ENCODE peak calls at places on chromosomes 13 and 19, in six cellular contexts. One of them, this sample, is unnamed.
A peak's percentile ranks its signal among the peaks of the same experiment; 100 is the strongest.

GRCh38 chr19:6765738-6766356 is 1.4 kb downstream of the SH2D3A start:
- ATAC-seq in T-helper 17 cell: no peak
- ATAC-seq in A549: no peak
- ATAC-seq in activated CD8-positive, alpha-beta memory T cell treated with anti-CD3 and anti-CD28 coated beads, Interleukin-2, amount 10 ng/mL, durations not matched to agents 7 days and 5 days: no peak
- ATAC-seq in upper lobe of left lung: peak; percentile 88
- ATAC-seq in activated CD4-positive, alpha-beta T cell treated with anti-CD3 and anti-CD28 coated beads for 36 hours: no peak
- ATAC-seq in this sample: no peak

GRCh38 chr13:44128522-44128921 is 245.1 kb upstream of the SERP2 start:
- ATAC-seq in T-helper 17 cell: no peak
- ATAC-seq in A549: no peak
- ATAC-seq in activated CD8-positive, alpha-beta memory T cell treated with anti-CD3 and anti-CD28 coated beads, Interleukin-2, amount 10 ng/mL, durations not matched to agents 7 days and 5 days: no peak
- ATAC-seq in upper lobe of left lung: no peak
- ATAC-seq in activated CD4-positive, alpha-beta T cell treated with anti-CD3 and anti-CD28 coated beads for 36 hours: no peak
- ATAC-seq in this sample: peak; percentile 85

GRCh38 chr19:3459322-3459881 is 20.9 kb downstream of the SMIM24 start:
- ATAC-seq in T-helper 17 cell: no peak
- ATAC-seq in A549: peak; percentile 49
- ATAC-seq in activated CD8-positive, alpha-beta memory T cell treated with anti-CD3 and anti-CD28 coated beads, Interleukin-2, amount 10 ng/mL, durations not matched to agents 7 days and 5 days: no peak
- ATAC-seq in upper lobe of left lung: peak; percentile 86
- ATAC-seq in activated CD4-positive, alpha-beta T cell treated with anti-CD3 and anti-CD28 coated beads for 36 hours: no peak
- ATAC-seq in this sample: peak; percentile 91

GRCh38 chr19:47890865-47891621 is 4.9 kb upstream of the SULT2A1 start:
- ATAC-seq in T-helper 17 cell: no peak
- ATAC-seq in A549: no peak
- ATAC-seq in activated CD8-positive, alpha-beta memory T cell treated with anti-CD3 and anti-CD28 coated beads, Interleukin-2, amount 10 ng/mL, durations not matched to agents 7 days and 5 days: no peak
- ATAC-seq in upper lobe of left lung: no peak
- ATAC-seq in activated CD4-positive, alpha-beta T cell treated with anti-CD3 and anti-CD28 coated beads for 36 hours: no peak
- ATAC-seq in this sample: no peak

GRCh38 chr13:32585625-32586021 is 629 bp upstream of the PDS5B start:
- ATAC-seq in T-helper 17 cell: no peak
- ATAC-seq in A549: no peak
- ATAC-seq in activated CD8-positive, alpha-beta memory T cell treated with anti-CD3 and anti-CD28 coated beads, Interleukin-2, amount 10 ng/mL, durations not matched to agents 7 days and 5 days: no peak
- ATAC-seq in upper lobe of left lung: no peak
- ATAC-seq in activated CD4-positive, alpha-beta T cell treated with anti-CD3 and anti-CD28 coated beads for 36 hours: no peak
- ATAC-seq in this sample: no peak

GRCh38 chr19:48779636-48780035 is 24.3 kb downstream of the FGF21 start:
- ATAC-seq in T-helper 17 cell: no peak
- ATAC-seq in A549: no peak
- ATAC-seq in activated CD8-positive, alpha-beta memory T cell treated with anti-CD3 and anti-CD28 coated beads, Interleukin-2, amount 10 ng/mL, durations not matched to agents 7 days and 5 days: no peak
- ATAC-seq in upper lobe of left lung: no peak
- ATAC-seq in activated CD4-positive, alpha-beta T cell treated with anti-CD3 and anti-CD28 coated beads for 36 hours: peak; percentile 33
- ATAC-seq in this sample: no peak

GRCh38 chr13:44801990-44802389 is 187.3 kb downstream of the NUFIP1 start:
- ATAC-seq in T-helper 17 cell: no peak
- ATAC-seq in A549: no peak
- ATAC-seq in activated CD8-positive, alpha-beta memory T cell treated with anti-CD3 and anti-CD28 coated beads, Interleukin-2, amount 10 ng/mL, durations not matched to agents 7 days and 5 days: no peak
- ATAC-seq in upper lobe of left lung: no peak
- ATAC-seq in activated CD4-positive, alpha-beta T cell treated with anti-CD3 and anti-CD28 coated beads for 36 hours: no peak
- ATAC-seq in this sample: no peak

GRCh38 chr19:13817615-13818371 is 22.6 kb downstream of the ZSWIM4 start:
- ATAC-seq in T-helper 17 cell: peak; percentile 86
- ATAC-seq in A549: peak; percentile 44
- ATAC-seq in activated CD8-positive, alpha-beta memory T cell treated with anti-CD3 and anti-CD28 coated beads, Interleukin-2, amount 10 ng/mL, durations not matched to agents 7 days and 5 days: peak; percentile 67
- ATAC-seq in upper lobe of left lung: peak; percentile 91
- ATAC-seq in activated CD4-positive, alpha-beta T cell treated with anti-CD3 and anti-CD28 coated beads for 36 hours: peak; percentile 86
- ATAC-seq in this sample: peak; percentile 44

GRCh38 chr13:82136880-82137279 is 1745.4 kb downstream of the SLITRK1 start:
- ATAC-seq in T-helper 17 cell: no peak
- ATAC-seq in A549: no peak
- ATAC-seq in activated CD8-positive, alpha-beta memory T cell treated with anti-CD3 and anti-CD28 coated beads, Interleukin-2, amount 10 ng/mL, durations not matched to agents 7 days and 5 days: no peak
- ATAC-seq in upper lobe of left lung: no peak
- ATAC-seq in activated CD4-positive, alpha-beta T cell treated with anti-CD3 and anti-CD28 coated beads for 36 hours: no peak
- ATAC-seq in this sample: no peak

GRCh38 chr13:21458457-21458815 is 667 bp downstream of the ZDHHC20 start:
- ATAC-seq in T-helper 17 cell: peak; percentile 15
- ATAC-seq in A549: no peak
- ATAC-seq in activated CD8-positive, alpha-beta memory T cell treated with anti-CD3 and anti-CD28 coated beads, Interleukin-2, amount 10 ng/mL, durations not matched to agents 7 days and 5 days: peak; percentile 37
- ATAC-seq in upper lobe of left lung: no peak
- ATAC-seq in activated CD4-positive, alpha-beta T cell treated with anti-CD3 and anti-CD28 coated beads for 36 hours: peak; percentile 44
- ATAC-seq in this sample: no peak

GRCh38 chr19:14004619-14005380 is 1.3 kb downstream of the RFX1 start:
- ATAC-seq in T-helper 17 cell: no peak
- ATAC-seq in A549: no peak
- ATAC-seq in activated CD8-positive, alpha-beta memory T cell treated with anti-CD3 and anti-CD28 coated beads, Interleukin-2, amount 10 ng/mL, durations not matched to agents 7 days and 5 days: no peak
- ATAC-seq in upper lobe of left lung: no peak
- ATAC-seq in activated CD4-positive, alpha-beta T cell treated with anti-CD3 and anti-CD28 coated beads for 36 hours: no peak
- ATAC-seq in this sample: no peak

GRCh38 chr19:18865106-18865972 is 30.6 kb downstream of the CERS1 start:
- ATAC-seq in T-helper 17 cell: no peak
- ATAC-seq in A549: no peak
- ATAC-seq in activated CD8-positive, alpha-beta memory T cell treated with anti-CD3 and anti-CD28 coated beads, Interleukin-2, amount 10 ng/mL, durations not matched to agents 7 days and 5 days: no peak
- ATAC-seq in upper lobe of left lung: no peak
- ATAC-seq in activated CD4-positive, alpha-beta T cell treated with anti-CD3 and anti-CD28 coated beads for 36 hours: no peak
- ATAC-seq in this sample: no peak

GRCh38 chr19:41753159-41753558 is 2.2 kb upstream of the CEACAM6 start:
- ATAC-seq in T-helper 17 cell: peak; percentile 76
- ATAC-seq in A549: peak; percentile 31
- ATAC-seq in activated CD8-positive, alpha-beta memory T cell treated with anti-CD3 and anti-CD28 coated beads, Interleukin-2, amount 10 ng/mL, durations not matched to agents 7 days and 5 days: peak; percentile 62
- ATAC-seq in upper lobe of left lung: peak; percentile 32
- ATAC-seq in activated CD4-positive, alpha-beta T cell treated with anti-CD3 and anti-CD28 coated beads for 36 hours: peak; percentile 74
- ATAC-seq in this sample: no peak

GRCh38 chr19:53904909-53905308 is 4.2 kb upstream of the CACNG7 start:
- ATAC-seq in T-helper 17 cell: no peak
- ATAC-seq in A549: no peak
- ATAC-seq in activated CD8-positive, alpha-beta memory T cell treated with anti-CD3 and anti-CD28 coated beads, Interleukin-2, amount 10 ng/mL, durations not matched to agents 7 days and 5 days: no peak
- ATAC-seq in upper lobe of left lung: no peak
- ATAC-seq in activated CD4-positive, alpha-beta T cell treated with anti-CD3 and anti-CD28 coated beads for 36 hours: no peak
- ATAC-seq in this sample: no peak

GRCh38 chr19:5271145-5271544 is 69.5 kb downstream of the PTPRS start:
- ATAC-seq in T-helper 17 cell: no peak
- ATAC-seq in A549: peak; percentile 65
- ATAC-seq in activated CD8-positive, alpha-beta memory T cell treated with anti-CD3 and anti-CD28 coated beads, Interleukin-2, amount 10 ng/mL, durations not matched to agents 7 days and 5 days: no peak
- ATAC-seq in upper lobe of left lung: no peak
- ATAC-seq in activated CD4-positive, alpha-beta T cell treated with anti-CD3 and anti-CD28 coated beads for 36 hours: peak; percentile 47
- ATAC-seq in this sample: no peak

GRCh38 chr13:113759525-113760137 is 605 bp downstream of the TMEM255B start:
- ATAC-seq in T-helper 17 cell: no peak
- ATAC-seq in A549: peak; percentile 33
- ATAC-seq in activated CD8-positive, alpha-beta memory T cell treated with anti-CD3 and anti-CD28 coated beads, Interleukin-2, amount 10 ng/mL, durations not matched to agents 7 days and 5 days: no peak
- ATAC-seq in upper lobe of left lung: no peak
- ATAC-seq in activated CD4-positive, alpha-beta T cell treated with anti-CD3 and anti-CD28 coated beads for 36 hours: no peak
- ATAC-seq in this sample: peak; percentile 14

GRCh38 chr19:46373573-46374359 is 26.9 kb downstream of the PPP5C start:
- ATAC-seq in T-helper 17 cell: no peak
- ATAC-seq in A549: peak; percentile 80
- ATAC-seq in activated CD8-positive, alpha-beta memory T cell treated with anti-CD3 and anti-CD28 coated beads, Interleukin-2, amount 10 ng/mL, durations not matched to agents 7 days and 5 days: no peak
- ATAC-seq in upper lobe of left lung: peak; percentile 89
- ATAC-seq in activated CD4-positive, alpha-beta T cell treated with anti-CD3 and anti-CD28 coated beads for 36 hours: no peak
- ATAC-seq in this sample: peak; percentile 68

GRCh38 chr19:9565900-9566705 is 18.2 kb downstream of the ZNF121 start:
- ATAC-seq in T-helper 17 cell: no peak
- ATAC-seq in A549: no peak
- ATAC-seq in activated CD8-positive, alpha-beta memory T cell treated with anti-CD3 and anti-CD28 coated beads, Interleukin-2, amount 10 ng/mL, durations not matched to agents 7 days and 5 days: no peak
- ATAC-seq in upper lobe of left lung: no peak
- ATAC-seq in activated CD4-positive, alpha-beta T cell treated with anti-CD3 and anti-CD28 coated beads for 36 hours: peak; percentile 26
- ATAC-seq in this sample: no peak

GRCh38 chr13:77425705-77426104 is 98.8 kb upstream of the MYCBP2 start:
- ATAC-seq in T-helper 17 cell: no peak
- ATAC-seq in A549: no peak
- ATAC-seq in activated CD8-positive, alpha-beta memory T cell treated with anti-CD3 and anti-CD28 coated beads, Interleukin-2, amount 10 ng/mL, durations not matched to agents 7 days and 5 days: no peak
- ATAC-seq in upper lobe of left lung: no peak
- ATAC-seq in activated CD4-positive, alpha-beta T cell treated with anti-CD3 and anti-CD28 coated beads for 36 hours: no peak
- ATAC-seq in this sample: no peak

GRCh38 chr13:97367016-97367415 is 67.0 kb upstream of the RAP2A start:
- ATAC-seq in T-helper 17 cell: no peak
- ATAC-seq in A549: no peak
- ATAC-seq in activated CD8-positive, alpha-beta memory T cell treated with anti-CD3 and anti-CD28 coated beads, Interleukin-2, amount 10 ng/mL, durations not matched to agents 7 days and 5 days: no peak
- ATAC-seq in upper lobe of left lung: peak; percentile 60
- ATAC-seq in activated CD4-positive, alpha-beta T cell treated with anti-CD3 and anti-CD28 coated beads for 36 hours: no peak
- ATAC-seq in this sample: peak; percentile 34

GRCh38 chr19:15249912-15250634 is 17.8 kb upstream of the EPHX3 start:
- ATAC-seq in T-helper 17 cell: no peak
- ATAC-seq in A549: no peak
- ATAC-seq in activated CD8-positive, alpha-beta memory T cell treated with anti-CD3 and anti-CD28 coated beads, Interleukin-2, amount 10 ng/mL, durations not matched to agents 7 days and 5 days: no peak
- ATAC-seq in upper lobe of left lung: no peak
- ATAC-seq in activated CD4-positive, alpha-beta T cell treated with anti-CD3 and anti-CD28 coated beads for 36 hours: no peak
- ATAC-seq in this sample: peak; percentile 35

GRCh38 chr13:22200469-22200868 is 529.6 kb downstream of the FGF9 start:
- ATAC-seq in T-helper 17 cell: no peak
- ATAC-seq in A549: no peak
- ATAC-seq in activated CD8-positive, alpha-beta memory T cell treated with anti-CD3 and anti-CD28 coated beads, Interleukin-2, amount 10 ng/mL, durations not matched to agents 7 days and 5 days: no peak
- ATAC-seq in upper lobe of left lung: no peak
- ATAC-seq in activated CD4-positive, alpha-beta T cell treated with anti-CD3 and anti-CD28 coated beads for 36 hours: no peak
- ATAC-seq in this sample: no peak

GRCh38 chr19:46402725-46403124 is 10.6 kb downstream of the CCDC8 start:
- ATAC-seq in T-helper 17 cell: no peak
- ATAC-seq in A549: no peak
- ATAC-seq in activated CD8-positive, alpha-beta memory T cell treated with anti-CD3 and anti-CD28 coated beads, Interleukin-2, amount 10 ng/mL, durations not matched to agents 7 days and 5 days: peak; percentile 16
- ATAC-seq in upper lobe of left lung: no peak
- ATAC-seq in activated CD4-positive, alpha-beta T cell treated with anti-CD3 and anti-CD28 coated beads for 36 hours: no peak
- ATAC-seq in this sample: no peak

GRCh38 chr19:43675269-43675879 is 5.4 kb upstream of the PLAUR start:
- ATAC-seq in T-helper 17 cell: no peak
- ATAC-seq in A549: peak; percentile 73
- ATAC-seq in activated CD8-positive, alpha-beta memory T cell treated with anti-CD3 and anti-CD28 coated beads, Interleukin-2, amount 10 ng/mL, durations not matched to agents 7 days and 5 days: peak; percentile 61
- ATAC-seq in upper lobe of left lung: peak; percentile 41
- ATAC-seq in activated CD4-positive, alpha-beta T cell treated with anti-CD3 and anti-CD28 coated beads for 36 hours: peak; percentile 89
- ATAC-seq in this sample: no peak

GRCh38 chr13:111893607-111894443 is 173.1 kb upstream of the SOX1 start:
- ATAC-seq in T-helper 17 cell: no peak
- ATAC-seq in A549: no peak
- ATAC-seq in activated CD8-positive, alpha-beta memory T cell treated with anti-CD3 and anti-CD28 coated beads, Interleukin-2, amount 10 ng/mL, durations not matched to agents 7 days and 5 days: no peak
- ATAC-seq in upper lobe of left lung: no peak
- ATAC-seq in activated CD4-positive, alpha-beta T cell treated with anti-CD3 and anti-CD28 coated beads for 36 hours: no peak
- ATAC-seq in this sample: no peak

GRCh38 chr19:24073807-24074206 is 13.2 kb upstream of the ZNF254 start:
- ATAC-seq in T-helper 17 cell: no peak
- ATAC-seq in A549: no peak
- ATAC-seq in activated CD8-positive, alpha-beta memory T cell treated with anti-CD3 and anti-CD28 coated beads, Interleukin-2, amount 10 ng/mL, durations not matched to agents 7 days and 5 days: no peak
- ATAC-seq in upper lobe of left lung: no peak
- ATAC-seq in activated CD4-positive, alpha-beta T cell treated with anti-CD3 and anti-CD28 coated beads for 36 hours: peak; percentile 40
- ATAC-seq in this sample: no peak

This sample was measured in gastroesophageal sphincter.